ENCODE peak calls at places on chromosomes 1 and 21, in eight cellular contexts. L is uterus; C is body of pancreas; V is colonic mucosa; O is iPS DF 6.9; G is ovary; B is transverse colon; W is naive thymus-derived CD4-positive, alpha-beta T cell. I is an unnamed sample. For H3K4me1, the result is how much of the 10 kb centered on the place peaks cover.

GRCh38 chr1:150008699-150009098 is 1.8 kb downstream of the OTUD7B start:
- DNase-seq in W (no peak), B (no peak), C (no peak), O (no peak), G (no peak), L (no peak), V (no peak), I (no peak)

GRCh38 chr1:197981546-197981945 is 64.4 kb downstream of the LHX9 start:
- DNase-seq in B (no peak), C (no peak), L (no peak), O (no peak), G (no peak), V (no peak), W (no peak), I (no peak)

GRCh38 chr21:43910460-43910859 is 45.4 kb downstream of the AGPAT3 start:
- DNase-seq in O (no peak), B (no peak), V (no peak), L (no peak), G (no peak), W (no peak), C (no peak), I (no peak)

GRCh38 chr1:233114860-233115259 is 164.4 kb downstream of the NTPCR start:
- DNase-seq in B (no peak), L (no peak), C (no peak), V (no peak), O (no peak), W (no peak), G (no peak), I (no peak)

GRCh38 chr21:25885880-25886279 is 151.1 kb downstream of the GABPA start:
- DNase-seq in O (no peak), G (no peak), C (no peak), W (no peak), B (no peak), L (no peak), V (no peak), I (peak)

GRCh38 chr1:225711236-225711937 is 58.5 kb upstream of the ENAH start:
- DNase-seq in L (no peak), B (no peak), W (no peak), G (no peak), V (no peak), C (no peak), O (no peak), I (no peak)

GRCh38 chr1:31580513-31580870 is 4.2 kb downstream of the TINAGL1 start:
- DNase-seq in G (peak), W (no peak), B (no peak), O (no peak), L (peak), V (no peak), C (no peak), I (no peak)

GRCh38 chr1:152044386-152044785 is 7.6 kb upstream of the S100A11 start:
- DNase-seq in B (no peak), G (no peak), C (no peak), V (no peak), W (no peak), O (no peak), L (no peak), I (no peak)

GRCh38 chr1:198472123-198472522 is 68.4 kb downstream of the ATP6V1G3 start:
- DNase-seq in G (no peak), C (no peak), L (no peak), O (no peak), W (no peak), V (no peak), B (no peak), I (no peak)

GRCh38 chr21:25881524-25882376 is 147.0 kb downstream of the GABPA start:
- DNase-seq in L (peak), G (peak), V (peak), O (no peak), B (peak), W (peak), C (peak), I (peak)

GRCh38 chr1:6105218-6105679 is 59.6 kb downstream of the KCNAB2 start:
- DNase-seq in L (no peak), W (no peak), C (peak), O (no peak), V (no peak), G (no peak), B (no peak), I (no peak)

GRCh38 chr1:6475381-6476133 is 9.6 kb upstream of the TNFRSF25 start:
- DNase-seq in V (peak), L (peak), C (peak), W (peak), G (peak), O (no peak), B (peak), I (peak)

GRCh38 chr1:88891318-88892145 is at the start of gene GTF2B:
- DNase-seq in L (peak), W (peak), B (peak), C (peak), V (peak), O (peak), G (peak), I (peak)

GRCh38 chr1:170881268-170882265 is 53.8 kb upstream of the MROH9 start:
- DNase-seq in W (no peak), V (peak), O (no peak), G (no peak), C (no peak), B (no peak), L (no peak), I (no peak)

GRCh38 chr1:185816460-185816859 is 82.3 kb downstream of the HMCN1 start:
- DNase-seq in B (no peak), L (no peak), O (no peak), W (no peak), G (no peak), V (no peak), C (no peak), I (no peak)

GRCh38 chr21:43885721-43886120 is 20.7 kb downstream of the AGPAT3 start:
- DNase-seq in L (no peak), C (no peak), B (no peak), G (no peak), W (no peak), O (no peak), V (no peak), I (no peak)

GRCh38 chr1:17768651-17769241 is 13.6 kb downstream of the ACTL8 start:
- DNase-seq in C (peak), V (peak), B (peak), L (peak), W (no peak), O (no peak), G (no peak), I (peak)

GRCh38 chr1:208088319-208088718 is 155.9 kb downstream of the PLXNA2 start:
- DNase-seq in L (no peak), C (no peak), O (no peak), B (no peak), G (no peak), V (no peak), W (no peak), I (no peak)

GRCh38 chr21:32334980-32335471 is 36.4 kb downstream of the MRAP start:
- DNase-seq in O (no peak), V (no peak), G (no peak), B (no peak), W (no peak), L (no peak), C (peak), I (no peak)

GRCh38 chr1:16198444-16199156 is 13.9 kb downstream of the ARHGEF19 start:
- DNase-seq in B (no peak), C (no peak), G (no peak), L (no peak), O (no peak), W (no peak), V (no peak), I (no peak)

GRCh38 chr1:23118957-23119792 is 49.5 kb downstream of the LUZP1 start:
- DNase-seq in W (no peak), V (no peak), O (no peak), G (no peak), C (no peak), L (no peak), B (peak), I (no peak)
- H3K4me1 ChIP-seq in W (under half), V (under half), O (under half), G (under half), C (under half), L (under half), B (under half), I (half or more)

GRCh38 chr1:25621876-25622275 is 5.3 kb downstream of the MAN1C1 start:
- DNase-seq in C (no peak), B (no peak), G (no peak), V (no peak), O (no peak), L (no peak), W (no peak), I (no peak)

GRCh38 chr1:25622526-25622925 is 5.9 kb downstream of the MAN1C1 start:
- DNase-seq in W (no peak), G (no peak), B (no peak), O (no peak), V (no peak), L (no peak), C (no peak), I (no peak)

GRCh38 chr1:25620211-25620610 is 3.6 kb downstream of the MAN1C1 start:
- DNase-seq in W (no peak), C (no peak), O (no peak), G (no peak), V (no peak), B (no peak), L (no peak), I (no peak)

GRCh38 chr1:25619101-25619890 is 2.7 kb downstream of the MAN1C1 start:
- DNase-seq in L (peak), V (peak), G (peak), C (peak), O (peak), W (peak), B (no peak), I (no peak)

DNA sequence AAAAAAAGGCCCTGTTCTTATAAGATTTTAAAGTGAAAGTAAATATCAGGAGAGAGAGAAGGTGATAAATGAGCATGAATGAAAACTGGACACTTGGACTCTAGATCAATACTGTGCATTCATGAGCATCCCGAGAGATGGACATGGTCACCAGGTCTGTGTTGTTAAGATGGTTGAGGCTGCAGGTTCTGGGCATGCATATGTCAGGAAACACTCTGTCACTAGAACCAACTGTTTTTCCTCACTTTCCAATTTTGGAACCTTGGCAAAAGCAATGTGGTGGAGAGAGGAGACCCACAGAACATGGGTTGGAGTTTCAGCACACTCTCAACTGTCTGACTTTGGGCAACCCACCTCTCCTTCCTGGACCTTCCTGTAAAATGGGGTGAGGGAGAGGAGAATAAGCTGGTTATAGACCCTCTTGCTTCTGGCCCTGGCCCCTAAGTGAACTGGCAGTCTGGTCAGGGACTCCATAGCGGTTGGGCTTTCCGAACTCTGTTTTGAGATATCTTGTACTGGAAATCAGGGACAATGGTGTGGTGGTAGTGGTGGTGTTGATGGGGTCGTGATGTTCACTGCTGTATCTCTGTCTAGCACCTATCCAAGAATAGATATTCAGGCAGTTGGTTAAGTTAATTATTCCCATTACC is 4.2 kb downstream of the MAN1C1 start:
- DNase-seq in L (no peak), C (no peak), B (no peak), V (no peak), G (no peak), W (no peak), O (no peak), I (no peak)
- H3K4me3 ChIP-seq in L (no peak), C (no peak), B (no peak), V (no peak), G (no peak), W (peak), O (no peak), I (no peak)

GRCh38 chr1:40650075-40650474 is 15.4 kb downstream of the RIMS3 start:
- DNase-seq in L (no peak), V (no peak), B (no peak), W (no peak), C (no peak), O (no peak), G (no peak), I (no peak)

GRCh38 chr1:40648928-40649591 is 16.4 kb downstream of the RIMS3 start:
- DNase-seq in O (no peak), L (no peak), W (no peak), G (no peak), C (no peak), V (no peak), B (no peak), I (no peak)

GRCh38 chr1:40649592-40649930 is 15.9 kb downstream of the RIMS3 start:
- DNase-seq in B (no peak), G (no peak), C (no peak), V (no peak), L (no peak), O (no peak), W (no peak), I (no peak)

GRCh38 chr1:40645110-40645680 is 20.3 kb downstream of the RIMS3 start:
- DNase-seq in O (no peak), G (no peak), C (no peak), L (no peak), B (no peak), V (no peak), W (no peak), I (no peak)

DNA sequence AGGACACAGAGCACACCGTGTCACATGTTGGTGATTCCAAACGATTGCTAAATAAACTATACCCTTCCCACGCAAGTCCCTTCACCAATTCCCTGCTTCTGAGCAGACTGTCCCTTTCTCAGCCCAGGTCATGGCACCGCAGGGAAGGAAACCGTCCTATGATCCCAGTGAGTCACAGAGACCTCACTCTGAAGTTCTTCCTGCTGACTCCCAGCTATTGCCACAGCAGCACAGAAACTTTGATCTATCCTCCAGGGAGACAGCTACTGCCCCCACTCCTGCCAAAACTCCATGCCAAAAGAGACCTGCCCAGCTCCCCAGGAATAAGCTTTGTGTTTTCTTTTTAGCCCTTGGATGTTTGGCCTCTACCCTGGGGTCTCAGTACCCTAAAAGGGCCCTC is 19.1 kb downstream of the RIMS3 start:
- DNase-seq in B (no peak), C (no peak), O (no peak), V (no peak), G (no peak), W (no peak), L (no peak), I (no peak)
- H3K27ac ChIP-seq in B (no peak), C (no peak), O (no peak), V (no peak), G (no peak), W (no peak), L (no peak), I (no peak)

DNA sequence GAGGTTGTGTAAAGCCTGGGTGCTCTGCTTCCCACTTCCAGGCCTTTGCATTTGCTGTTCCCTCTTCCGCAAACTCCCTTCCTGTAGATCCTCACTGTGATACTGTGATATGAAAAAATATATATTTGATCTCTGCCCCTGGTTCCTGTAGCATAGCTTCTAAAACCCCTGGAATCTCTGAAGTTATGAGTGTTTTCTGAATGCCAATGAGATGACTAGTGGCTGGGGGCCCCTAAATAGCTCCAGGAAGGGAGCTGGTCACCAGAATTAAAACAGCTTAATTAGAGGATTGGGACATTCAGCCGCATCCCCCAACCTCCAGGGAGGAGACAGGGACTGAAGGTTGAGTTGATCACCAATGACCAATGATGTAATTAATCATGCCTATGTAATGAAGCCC is 21.9 kb downstream of the DUSP10 start:
- DNase-seq in C (no peak), G (no peak), O (no peak), B (no peak), V (no peak), L (no peak), W (no peak), I (no peak)
- H3K4me1 ChIP-seq in C (half or more), G (under half), O (under half), B (under half), V (under half), L (under half), W (under half), I (half or more)

DNA sequence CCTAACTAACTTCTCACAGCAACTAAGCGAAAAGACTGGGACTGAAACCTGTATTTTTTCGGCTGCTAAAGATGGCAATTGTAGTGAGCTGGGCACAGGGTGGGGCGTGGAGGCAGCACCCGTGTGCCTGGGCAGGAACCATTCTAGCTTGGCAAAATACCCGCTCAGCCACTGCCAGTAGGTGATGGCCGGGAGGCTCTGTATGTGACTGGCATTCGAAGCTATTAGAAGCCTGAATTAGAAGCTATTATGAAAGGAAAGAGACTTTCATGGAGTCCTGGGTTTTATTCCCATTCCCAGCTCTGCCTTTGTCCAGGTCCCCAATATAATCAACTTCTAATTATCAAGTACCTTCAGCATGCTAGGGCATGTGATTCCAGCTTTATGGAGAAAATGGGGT is 125.7 kb downstream of the KCNN3 start:
- DNase-seq in B (no peak), O (no peak), V (no peak), G (no peak), C (no peak), W (no peak), L (no peak), I (no peak)
- H3K4me3 ChIP-seq in B (no peak), O (no peak), V (no peak), G (no peak), C (no peak), W (no peak), L (no peak), I (no peak)